ENCODE peak calls at places on chromosomes 6 and 20, in four cellular contexts. E is stimulated activated CD8-positive, alpha-beta memory T cell treated with anti-CD3 and anti-CD28 coated beads, Interleukin-15, amount 100 ng/mL, for 1 hour; T is HFFc6; D is GM12878. G is an unnamed sample.

GRCh38 chr6:26422329-26422728 is 18.0 kb upstream of the BTN3A3 start:
- DNase-seq in D (no peak), T (no peak), E (no peak), G (no peak)

GRCh38 chr20:63125893-63126601 is 89.9 kb downstream of the YTHDF1 start:
- DNase-seq in D (no peak), E (no peak), T (no peak), G (no peak)

GRCh38 chr20:64069614-64070243 is 6.7 kb downstream of the TCEA2 start:
- DNase-seq in D (no peak), E (no peak), T (no peak), G (no peak)

GRCh38 chr6:157040191-157040590 is 263.0 kb downstream of the ARID1B start:
- DNase-seq in T (no peak), E (no peak), D (no peak), G (no peak)

GRCh38 chr20:1894951-1895673 is at the start of gene SIRPA:
- DNase-seq in E (no peak), T (peak), D (no peak), G (no peak)

GRCh38 chr20:4038047-4038459 is 22.7 kb upstream of the RNF24 start:
- DNase-seq in E (peak), T (peak), D (peak), G (no peak)

GRCh38 chr6:99604161-99605073 is 2.2 kb upstream of the PRDM13 start:
- DNase-seq in E (no peak), D (no peak), T (no peak), G (no peak)

GRCh38 chr20:57809661-57810172 is 99.9 kb upstream of the PMEPA1 start:
- DNase-seq in D (no peak), T (no peak), E (no peak), G (no peak)

GRCh38 chr6:722608-723007 is 29.7 kb upstream of the EXOC2 start:
- DNase-seq in D (no peak), E (no peak), T (peak), G (no peak)

GRCh38 chr6:112683106-112683505 is 336.0 kb downstream of the RFPL4B start:
- DNase-seq in T (no peak), D (no peak), E (no peak), G (no peak)

GRCh38 chr6:54980511-54981275 is 134.1 kb downstream of the FAM83B start:
- DNase-seq in E (no peak), T (peak), D (no peak), G (no peak)

GRCh38 chr6:21885532-21886089 is 292.1 kb downstream of the SOX4 start:
- DNase-seq in E (no peak), T (peak), D (no peak), G (no peak)

GRCh38 chr6:93550551-93551276 is 131.4 kb upstream of the EPHA7 start:
- DNase-seq in D (no peak), T (no peak), E (no peak), G (no peak)

GRCh38 chr20:49534314-49534713 is 33.6 kb downstream of the PTGIS start:
- DNase-seq in T (peak), E (peak), D (peak), G (peak)

GRCh38 chr6:82363368-82364086 is at the start of gene TPBG:
- DNase-seq in D (no peak), E (no peak), T (peak), G (peak)

GRCh38 chr6:2979819-2980464 is 8.6 kb upstream of the SERPINB6 start:
- DNase-seq in D (no peak), E (no peak), T (peak), G (no peak)

GRCh38 chr6:53066059-53066406 is 829 bp downstream of the FBXO9 start:
- DNase-seq in D (no peak), T (no peak), E (no peak), G (no peak)

G was measured in NCI-H1048.